ENCODE peak calls at places on chromosomes 13 and 19, in seven cellular contexts. A is HCT116, U is right cardiac atrium, W is GM23338, L is pancreas, I is brain microvascular endothelial cell, H is fibroblast of lung. V is an unnamed sample.

GRCh38 chr13:32660227-32660626 is 74.0 kb downstream of the PDS5B start:
- DNase-seq in A (no peak), U (no peak), W (no peak), L (no peak), I (no peak), H (peak; percentile 0), V (no peak)

GRCh38 chr13:26220575-26220974 is 1.5 kb downstream of the RNF6 start:
- DNase-seq in A (no peak), U (no peak), W (no peak), L (no peak), I (peak; percentile 47), H (peak; percentile 71), V (no peak)

GRCh38 chr19:42068756-42069571 is 1.0 kb downstream of the GRIK5 start:
- DNase-seq in A (no peak), U (no peak), W (peak; percentile 51), L (no peak), I (no peak), H (no peak), V (no peak)

GRCh38 chr13:112699318-112699918 is 9.6 kb downstream of the ATP11A start:
- DNase-seq in A (no peak), U (no peak), W (no peak), L (no peak), I (no peak), H (no peak), V (no peak)

GRCh38 chr19:49676136-49676689 is 858 bp upstream of the PRMT1 start:
- DNase-seq in A (peak; percentile 97), U (peak; percentile 91), W (peak; percentile 94), L (peak; percentile 85), I (peak; percentile 85), H (peak; percentile 93), V (peak; percentile 86)

GRCh38 chr13:67273001-67273400 is 42.9 kb upstream of the PCDH9 start:
- DNase-seq in A (no peak), U (no peak), W (no peak), L (no peak), I (no peak), H (peak; percentile 26), V (no peak)

GRCh38 chr13:60226507-60226906 is 62.8 kb upstream of the DIAPH3 start:
- DNase-seq in A (peak; percentile 12), U (peak; percentile 30), W (peak; percentile 51), L (no peak), I (peak; percentile 25), H (peak; percentile 14), V (peak; percentile 8)

GRCh38 chr13:79749556-79749955 is 268.6 kb downstream of the NDFIP2 start:
- DNase-seq in A (no peak), U (no peak), W (no peak), L (no peak), I (no peak), H (no peak), V (no peak)

GRCh38 chr13:32246468-32246867 is 68.7 kb downstream of the ZAR1L start:
- DNase-seq in A (peak; percentile 66), U (peak; percentile 80), W (peak; percentile 93), L (no peak), I (peak; percentile 71), H (peak; percentile 67), V (no peak)

DNA sequence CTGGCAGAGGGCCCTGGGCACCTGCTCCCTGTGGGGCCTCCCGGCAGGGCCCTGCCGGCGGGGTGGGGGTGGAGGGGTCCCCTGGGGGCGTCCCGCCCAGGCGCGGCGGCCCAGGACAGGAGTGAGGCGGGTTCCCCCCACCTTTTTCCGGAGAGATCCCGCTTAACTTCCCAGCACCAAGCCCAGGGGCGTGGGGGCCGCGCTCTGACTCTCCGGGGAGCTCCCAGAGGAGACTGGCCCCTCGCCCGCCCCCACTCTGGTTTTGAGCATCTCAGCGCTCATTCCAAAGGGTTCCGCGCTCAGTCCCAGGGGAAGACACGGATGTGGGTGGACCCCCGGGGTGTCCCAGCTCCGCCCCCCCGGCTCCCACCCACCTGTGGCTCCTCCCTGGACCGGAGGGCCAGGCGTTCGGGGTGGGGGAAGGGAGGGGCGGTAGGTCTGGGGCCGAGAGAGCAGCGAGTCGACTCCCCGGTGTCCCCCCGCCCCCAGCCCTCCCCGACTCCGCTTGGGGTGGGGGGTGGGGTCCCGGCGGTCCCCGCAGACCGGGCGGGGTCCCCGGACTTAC is 424 bp downstream of the C2CD4C start:
- DNase-seq in A (no peak), U (no peak), W (no peak), L (peak; percentile 78), I (no peak), H (no peak), V (no peak)
- H3K4me3 ChIP-seq in A (peak overlapping the region; percentile 60), U (peak overlapping the region; percentile 64), W (peak overlapping the region; percentile 76), L (peak overlapping the region; percentile 18), I (no peak overlapping the region), H (peak overlapping the region; percentile 25), V (peak overlapping the region; percentile 32)

GRCh38 chr19:54115071-54116063 is at the start of the genes PRPF31 and TFPT:
- DNase-seq in A (peak; percentile 97), U (peak; percentile 99), W (peak; percentile 100), L (peak; percentile 96), I (peak; percentile 99), H (peak; percentile 98), V (peak; percentile 93)

GRCh38 chr19:54125713-54126112 is 10.2 kb downstream of the PRPF31 start:
- DNase-seq in A (no peak), U (peak; percentile 32), W (no peak), L (peak; percentile 38), I (no peak), H (no peak), V (no peak)

GRCh38 chr19:54123682-54124081 is 8.1 kb downstream of the PRPF31 start:
- DNase-seq in A (no peak), U (no peak), W (no peak), L (peak; percentile 68), I (no peak), H (no peak), V (no peak)

GRCh38 chr19:54124393-54124792 is 8.8 kb downstream of the PRPF31 start:
- DNase-seq in A (no peak), U (no peak), W (no peak), L (peak; percentile 50), I (no peak), H (no peak), V (no peak)

DNA sequence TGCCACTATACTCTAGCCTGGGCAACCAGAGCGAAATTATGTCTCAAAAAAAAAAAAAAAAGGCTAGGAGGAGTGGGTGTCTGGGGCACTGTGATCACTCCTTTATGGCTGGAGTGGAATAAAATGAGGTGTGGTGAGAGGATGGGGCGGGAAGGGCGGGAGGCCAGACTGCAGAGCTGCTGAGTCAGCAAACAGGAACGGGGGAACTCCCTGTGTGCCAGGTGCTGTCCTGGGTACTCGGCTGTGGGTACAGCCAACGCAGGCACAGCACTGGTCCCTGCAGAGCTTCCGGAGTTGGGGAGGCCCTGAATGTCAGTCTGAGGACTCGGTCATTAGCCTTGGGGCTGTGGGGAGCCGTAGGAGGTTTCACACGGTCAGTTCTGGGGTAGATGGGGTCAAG is 5.7 kb downstream of the PRPF31 start:
- DNase-seq in A (no peak), U (no peak), W (no peak), L (no peak), I (no peak), H (no peak), V (no peak)
- H3K27ac ChIP-seq in A (no peak overlapping the region), U (no peak overlapping the region), W (no peak overlapping the region), L (no peak overlapping the region), I (no peak overlapping the region), H (no peak overlapping the region), V (no peak overlapping the region)

GRCh38 chr13:44577236-44578063 is 1.3 kb upstream of the TSC22D1 start:
- DNase-seq in A (peak; percentile 88), U (peak; percentile 99), W (peak; percentile 98), L (peak; percentile 99), I (peak; percentile 95), H (peak; percentile 93), V (peak; percentile 92)
- H3K27me3 ChIP-seq in A (no peaks in the 10 kb centered on the region), U (no peaks in the 10 kb centered on the region), W (no peaks in the 10 kb centered on the region), L (no peaks in the 10 kb centered on the region), I (no peaks in the 10 kb centered on the region), H (no peaks in the 10 kb centered on the region), V (no peaks in the 10 kb centered on the region)

GRCh38 chr13:52162279-52163101 is 3.1 kb upstream of the NEK3 start:
- DNase-seq in A (peak; percentile 35), U (no peak), W (no peak), L (no peak), I (peak; percentile 24), H (peak; percentile 69), V (no peak)
- H3K4me3 ChIP-seq in A (no peak overlapping the region), U (no peak overlapping the region), W (no peak overlapping the region), L (no peak overlapping the region), I (no peak overlapping the region), H (no peak overlapping the region), V (no peak overlapping the region)

GRCh38 chr13:28434934-28435333 is 60.0 kb downstream of the FLT1 start:
- DNase-seq in A (no peak), U (no peak), W (no peak), L (no peak), I (no peak), H (no peak), V (no peak)
- H3K27ac ChIP-seq in A (no peak overlapping the region), U (no peak overlapping the region), W (peak overlapping the region; percentile 98), L (no peak overlapping the region), I (no peak overlapping the region), H (no peak overlapping the region), V (no peak overlapping the region)

GRCh38 chr13:25080773-25081172 is 15.2 kb upstream of the PABPC3 start:
- DNase-seq in A (no peak), U (no peak), W (no peak), L (no peak), I (no peak), H (no peak), V (no peak)
- H3K27me3 ChIP-seq in A (no peaks in the 10 kb centered on the region), U (no peaks in the 10 kb centered on the region), W (no peaks in the 10 kb centered on the region), L (peaks cover 4% of the 10 kb centered on the region), I (no peaks in the 10 kb centered on the region), H (no peaks in the 10 kb centered on the region), V (no peaks in the 10 kb centered on the region)

GRCh38 chr19:45643024-45643926 is 4.1 kb upstream of the EML2 start:
- DNase-seq in A (peak; percentile 71), U (peak; percentile 95), W (peak; percentile 92), L (peak; percentile 94), I (peak; percentile 76), H (peak; percentile 63), V (peak; percentile 49)

GRCh38 chr19:45637890-45638667 is 1.1 kb downstream of the EML2 start:
- DNase-seq in A (no peak), U (no peak), W (peak; percentile 63), L (no peak), I (peak; percentile 37), H (peak; percentile 65), V (no peak)

GRCh38 chr19:45641274-45642105 is 2.3 kb upstream of the EML2 start:
- DNase-seq in A (peak; percentile 97), U (peak; percentile 90), W (peak; percentile 100), L (peak; percentile 94), I (peak; percentile 76), H (peak; percentile 70), V (no peak)

GRCh38 chr19:45638930-45639729 is at the start of gene EML2:
- DNase-seq in A (no peak), U (peak; percentile 80), W (peak; percentile 97), L (no peak), I (no peak), H (peak; percentile 39), V (no peak)

GRCh38 chr19:45640849-45641273 is 1.7 kb upstream of the EML2 start:
- DNase-seq in A (peak; percentile 77), U (peak; percentile 67), W (peak; percentile 89), L (no peak), I (no peak), H (no peak), V (no peak)
- H3K4me3 ChIP-seq in A (peak overlapping the region; percentile 53), U (no peak overlapping the region), W (peak overlapping the region; percentile 64), L (no peak overlapping the region), I (peak overlapping the region; percentile 48), H (no peak overlapping the region), V (no peak overlapping the region)